ENCODE peak calls at places on chromosomes 2 and 18, in five cellular contexts. D is hepatocyte, T is GM23248, Q is MM.1S, F is neural progenitor cell. Y is an unnamed sample.

GRCh38 chr2:199690225-199690624 is 160.8 kb downstream of the FTCDNL1 start:
- DNase-seq in T (no peak), D (no peak), Q (no peak), F (peak), Y (no peak)

GRCh38 chr2:72745679-72746368 is 80.0 kb downstream of the EXOC6B start:
- DNase-seq in F (peak), Q (peak), T (peak), D (peak), Y (peak)

GRCh38 chr2:144426981-144427479 is 92.9 kb downstream of the ZEB2 start:
- DNase-seq in Q (no peak), D (peak), T (peak), F (no peak), Y (no peak)

GRCh38 chr2:160869411-160869810 is 290.8 kb upstream of the TANK start:
- DNase-seq in F (no peak), D (no peak), Q (no peak), T (peak), Y (no peak)

GRCh38 chr18:2656237-2657042 is 914 bp downstream of the SMCHD1 start:
- DNase-seq in D (peak), F (peak), Q (peak), T (peak), Y (peak)

GRCh38 chr2:80454628-80455027 is 150.1 kb upstream of the LRRTM1 start:
- DNase-seq in T (no peak), F (no peak), Q (no peak), D (no peak), Y (no peak)

GRCh38 chr18:7658701-7659100 is 91.6 kb downstream of the PTPRM start:
- DNase-seq in F (no peak), Q (no peak), D (no peak), T (no peak), Y (no peak)

GRCh38 chr2:63544017-63544627 is 44.2 kb downstream of the WDPCP start:
- DNase-seq in D (no peak), T (peak), F (peak), Q (peak), Y (peak)

GRCh38 chr2:191171708-191172355 is 21.0 kb upstream of the STAT4 start:
- DNase-seq in Q (no peak), T (peak), F (peak), D (peak), Y (peak)

GRCh38 chr18:6504605-6505510 is 90.1 kb upstream of the L3MBTL4 start:
- DNase-seq in F (no peak), D (no peak), T (no peak), Q (no peak), Y (no peak)

GRCh38 chr2:218063541-218064295 is 5.3 kb upstream of the RUFY4 start:
- DNase-seq in Q (no peak), D (no peak), F (no peak), T (no peak), Y (no peak)

GRCh38 chr2:218060950-218061660 is 7.9 kb upstream of the RUFY4 start:
- DNase-seq in F (no peak), T (no peak), D (no peak), Q (no peak), Y (no peak)

GRCh38 chr2:218060122-218060521 is 8.9 kb upstream of the RUFY4 start:
- DNase-seq in D (no peak), F (no peak), Q (no peak), T (no peak), Y (no peak)

DNA sequence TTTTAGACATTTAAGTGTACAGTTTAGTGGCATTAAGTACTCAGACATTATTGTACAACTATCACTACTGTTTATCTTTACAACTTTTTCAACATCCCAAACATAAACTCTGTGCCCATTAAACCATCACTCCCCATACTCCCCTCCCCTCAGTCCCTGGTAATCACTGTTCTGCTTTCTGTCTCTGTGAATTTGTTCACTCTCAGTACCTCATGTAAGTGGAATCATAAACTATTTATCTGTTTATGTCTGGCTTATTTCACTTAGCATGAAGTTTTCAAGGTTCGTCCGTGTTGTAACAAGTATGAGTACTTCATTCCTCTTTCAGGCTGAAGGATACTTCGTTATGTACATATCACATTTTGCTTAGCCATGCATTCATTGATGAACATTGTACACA is 9.8 kb upstream of the RUFY4 start:
- DNase-seq in F (no peak), Q (no peak), T (no peak), D (no peak), Y (no peak)
- TF ChIP-seq EZH2phosphoT487 in F (no peak), Q (no peak), T (no peak), D (no peak), Y (no peak)

DNA sequence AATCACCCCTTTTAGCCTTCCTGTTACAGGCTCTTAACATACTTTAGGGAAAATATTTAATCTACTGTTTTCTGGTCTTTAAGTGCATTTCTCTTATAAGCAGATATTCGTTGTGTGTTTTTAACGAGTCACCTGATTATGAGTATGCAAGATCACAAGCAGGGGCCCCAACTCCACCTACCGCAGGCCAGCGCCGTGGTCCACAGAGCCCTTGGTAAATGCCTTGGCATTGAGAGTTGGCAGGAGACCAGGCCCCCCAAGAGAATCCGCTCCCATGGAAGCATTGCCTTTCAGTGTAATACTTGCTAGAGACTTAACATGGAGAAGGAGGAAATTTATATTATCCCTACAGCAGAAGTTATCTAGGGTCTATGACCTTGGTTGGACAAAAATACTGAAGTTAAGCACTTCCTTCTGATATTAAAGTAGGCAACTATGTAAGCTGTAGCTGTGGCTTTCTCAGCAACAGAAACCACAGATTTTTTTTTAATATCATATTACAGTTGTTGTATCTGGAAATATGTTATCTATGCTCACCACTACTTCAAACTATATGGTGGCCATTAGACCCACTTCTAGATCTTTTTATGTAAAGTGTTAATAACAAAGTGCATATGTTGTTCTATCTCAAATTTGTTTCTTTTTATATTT is 241.8 kb upstream of the MGAT5 start:
- DNase-seq in T (no peak), Q (no peak), D (no peak), F (no peak), Y (no peak)
- H2AFZ ChIP-seq in T (no peak), Q (no peak), D (no peak), F (no peak), Y (no peak)

GRCh38 chr2:135154962-135155361 is 102.9 kb downstream of the RAB3GAP1 start:
- DNase-seq in T (no peak), D (no peak), F (no peak), Q (no peak), Y (no peak)

GRCh38 chr2:135150711-135151110 is 98.6 kb downstream of the RAB3GAP1 start:
- DNase-seq in D (peak), F (peak), T (no peak), Q (no peak), Y (no peak)

GRCh38 chr2:135149251-135149650 is 97.2 kb downstream of the RAB3GAP1 start:
- DNase-seq in Q (no peak), D (no peak), T (peak), F (no peak), Y (no peak)

GRCh38 chr2:135151615-135152014 is 99.5 kb downstream of the RAB3GAP1 start:
- DNase-seq in F (no peak), Q (no peak), T (no peak), D (no peak), Y (no peak)

GRCh38 chr2:135152361-135152760 is 100.3 kb downstream of the RAB3GAP1 start:
- DNase-seq in T (peak), Q (no peak), D (no peak), F (no peak), Y (no peak)
- TF ChIP-seq EZH2phosphoT487 in T (no peak), Q (no peak), D (no peak), F (no peak), Y (no peak)

GRCh38 chr2:68798574-68798973 is 64.0 kb downstream of the ARHGAP25 start:
- DNase-seq in D (no peak), F (no peak), Q (no peak), T (no peak), Y (no peak)
- H2AFZ ChIP-seq in D (no peak), F (no peak), Q (no peak), T (no peak), Y (no peak)

GRCh38 chr2:237171396-237171795 is 85.7 kb downstream of the COPS8 start:
- DNase-seq in D (peak), F (no peak), T (peak), Q (no peak), Y (peak)
- TF ChIP-seq EZH2phosphoT487 in D (no peak), F (no peak), T (no peak), Q (no peak), Y (no peak)

GRCh38 chr18:61639886-61640285 is 252.9 kb downstream of the RNF152 start:
- DNase-seq in T (no peak), Q (no peak), F (no peak), D (no peak), Y (no peak)

GRCh38 chr18:61637905-61638304 is 254.9 kb downstream of the RNF152 start:
- DNase-seq in D (no peak), F (no peak), T (no peak), Q (no peak), Y (peak)

GRCh38 chr18:61637319-61637718 is 255.5 kb downstream of the RNF152 start:
- DNase-seq in T (no peak), D (no peak), Q (no peak), F (peak), Y (peak)

DNA sequence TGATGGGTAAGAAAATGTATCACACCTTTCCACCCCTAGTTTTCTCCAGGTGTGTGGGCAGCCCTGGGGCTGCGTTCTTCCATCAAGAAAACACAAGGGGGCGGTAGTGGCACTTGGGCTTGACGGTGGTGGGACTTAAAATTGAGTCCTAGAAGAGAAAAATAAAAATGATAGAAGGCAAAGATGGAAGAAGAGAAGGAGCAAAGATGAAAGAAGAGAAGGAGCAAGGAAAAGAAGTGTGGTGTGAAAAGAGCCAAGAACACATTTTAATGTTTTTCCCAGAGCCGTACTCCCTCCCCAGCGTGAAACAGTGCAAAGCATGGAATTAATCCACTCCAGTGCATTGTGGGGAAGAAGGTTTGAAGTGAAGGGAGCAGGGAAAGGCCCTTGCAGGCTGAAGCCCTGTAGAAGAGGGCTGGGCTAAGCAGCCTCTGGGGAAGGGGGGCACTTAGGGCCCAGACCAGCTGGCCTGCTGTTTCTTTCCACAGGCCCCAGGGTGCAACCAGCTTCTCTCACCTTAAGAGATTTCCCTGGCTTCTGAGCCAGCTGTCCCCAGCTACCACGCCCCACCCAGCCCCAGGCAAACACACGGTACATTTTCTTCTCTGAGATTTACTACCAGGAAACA is 256.8 kb downstream of the RNF152 start:
- DNase-seq in F (peak), Q (peak), T (peak), D (peak), Y (peak)
- H2AFZ ChIP-seq in F (peak), Q (no peak), T (peak), D (peak), Y (no peak)

GRCh38 chr2:29806461-29806860 is 114.9 kb downstream of the ALK start:
- DNase-seq in D (peak), T (no peak), F (no peak), Q (no peak), Y (no peak)
- TF ChIP-seq EZH2phosphoT487 in D (no peak), T (no peak), F (no peak), Q (no peak), Y (no peak)

GRCh38 chr2:38610851-38611801 is 8.4 kb upstream of the HNRNPLL start:
- DNase-seq in Q (peak), D (peak), T (peak), F (no peak), Y (no peak)
- H2AFZ ChIP-seq in Q (peak), D (peak), T (no peak), F (no peak), Y (no peak)

GRCh38 chr2:128289439-128289838 is 29.2 kb downstream of the HS6ST1 start:
- DNase-seq in D (no peak), T (no peak), Q (no peak), F (peak), Y (peak)

GRCh38 chr2:128288781-128289180 is 29.9 kb downstream of the HS6ST1 start:
- DNase-seq in Q (no peak), T (no peak), D (no peak), F (no peak), Y (no peak)

GRCh38 chr2:128286905-128287779 is 31.5 kb downstream of the HS6ST1 start:
- DNase-seq in F (no peak), Q (no peak), D (no peak), T (no peak), Y (no peak)

GRCh38 chr2:128286011-128286721 is 32.5 kb downstream of the HS6ST1 start:
- DNase-seq in T (no peak), F (no peak), D (no peak), Q (no peak), Y (no peak)

GRCh38 chr2:128287780-128288735 is 30.6 kb downstream of the HS6ST1 start:
- DNase-seq in Q (no peak), T (no peak), F (no peak), D (no peak), Y (no peak)
- TF ChIP-seq EZH2phosphoT487 in Q (no peak), T (no peak), F (no peak), D (no peak), Y (no peak)

DNA sequence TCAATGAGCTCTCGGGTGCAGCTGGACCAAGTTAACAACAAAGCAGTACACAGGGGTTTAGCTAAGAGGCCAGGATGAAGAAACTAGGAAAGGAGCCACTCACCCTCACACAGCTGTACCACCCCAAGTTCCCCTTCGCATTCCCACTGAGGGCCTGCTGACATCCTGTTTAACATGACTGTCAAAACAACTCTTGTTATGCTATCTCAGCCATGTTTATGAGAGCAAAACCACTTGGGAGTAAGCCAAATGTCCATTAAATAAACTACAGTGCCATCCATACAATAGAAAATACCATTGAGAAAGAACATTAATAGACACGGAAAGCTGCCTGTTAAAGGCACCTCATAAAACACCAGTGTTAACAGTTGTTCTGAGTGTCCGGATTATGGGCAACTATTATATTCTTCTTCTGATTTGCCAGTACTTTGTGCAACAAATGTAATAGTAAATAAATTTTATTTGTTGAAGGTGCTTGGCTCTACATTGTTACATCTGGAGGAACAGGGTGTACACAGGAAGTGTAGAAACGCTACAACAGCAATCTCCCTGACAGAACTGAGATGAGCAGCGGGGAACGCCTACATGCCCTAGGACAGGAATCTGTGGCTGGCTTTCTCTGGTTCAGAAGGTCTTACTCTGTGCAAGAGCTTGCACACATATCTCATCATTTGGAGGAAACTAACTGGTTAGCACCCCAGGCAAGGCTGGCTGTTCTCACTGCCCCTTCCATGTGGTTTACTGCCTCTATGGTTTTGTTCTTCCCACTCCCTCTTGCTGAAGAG is 85.6 kb downstream of the EHD3 start:
- DNase-seq in D (peak), T (peak), Q (peak), F (no peak), Y (no peak)
- H2AFZ ChIP-seq in D (no peak), T (peak), Q (peak), F (no peak), Y (no peak)

Y was measured in GM23338.